ENCODE peak calls at places on chromosomes 12 and 14, in seven cellular contexts. Q is upper lobe of left lung; A is MG63; W is CD4-positive, CD25-positive, alpha-beta regulatory T cell; P is neural progenitor cell; L is renal cortical epithelial cell; S is mammary epithelial cell. M is an unnamed sample.

GRCh38 chr12:120846721-120847120 is 57.4 kb downstream of the SPPL3 start:
- DNase-seq in L (peak; percentile 25), Q (no peak), S (no peak), W (no peak), P (no peak), A (peak; percentile 17), M (no peak)

GRCh38 chr12:127726928-127727327 is 540.0 kb upstream of the TMEM132C start:
- DNase-seq in P (no peak), Q (no peak), L (no peak), S (no peak), W (no peak), A (no peak), M (no peak)

GRCh38 chr12:4387607-4388006 is 8.1 kb upstream of the FGF23 start:
- DNase-seq in L (no peak), W (no peak), A (no peak), Q (no peak), S (no peak), P (no peak), M (no peak)

GRCh38 chr12:108004368-108004767 is 124.7 kb upstream of the WSCD2 start:
- DNase-seq in Q (no peak), S (no peak), A (no peak), L (peak; percentile 7), P (peak; percentile 71), W (no peak), M (peak; percentile 41)

GRCh38 chr12:84601483-84601882 is 311.1 kb downstream of the SLC6A15 start:
- DNase-seq in P (no peak), S (no peak), L (no peak), A (no peak), Q (no peak), W (no peak), M (no peak)

GRCh38 chr12:21697829-21698630 is 40.4 kb upstream of the LDHB start:
- DNase-seq in S (peak; percentile 6), P (peak; percentile 34), L (peak; percentile 43), W (no peak), A (no peak), Q (no peak), M (peak; percentile 52)

GRCh38 chr14:92373336-92373735 is 50.4 kb downstream of the SLC24A4 start:
- DNase-seq in S (no peak), A (no peak), L (no peak), P (no peak), W (no peak), Q (no peak), M (no peak)

GRCh38 chr12:79690606-79691298 is at the start of gene PAWR:
- DNase-seq in P (peak; percentile 95), Q (peak; percentile 94), L (peak; percentile 54), A (peak; percentile 84), S (peak; percentile 87), W (no peak), M (peak; percentile 86)

GRCh38 chr12:117857632-117858274 is 111.0 kb downstream of the KSR2 start:
- DNase-seq in L (peak; percentile 55), Q (no peak), P (peak; percentile 67), W (no peak), S (peak; percentile 41), A (peak; percentile 35), M (peak; percentile 65)

GRCh38 chr12:62468935-62469334 is 2.3 kb downstream of the MON2 start:
- DNase-seq in Q (no peak), P (no peak), S (no peak), A (no peak), L (no peak), W (no peak), M (no peak)

GRCh38 chr14:59870277-59871165 is at the start of gene RTN1:
- DNase-seq in Q (peak; percentile 93), L (no peak), P (peak; percentile 87), A (peak; percentile 59), S (peak; percentile 30), W (no peak), M (peak; percentile 64)

GRCh38 chr12:53750812-53751335 is 905 bp downstream of the CISTR start:
- DNase-seq in P (peak; percentile 67), Q (peak; percentile 85), S (no peak), W (no peak), L (peak; percentile 41), A (no peak), M (no peak)

M was measured in MCF 10A.